ENCODE peak calls at places on chromosomes 4 and X, in four cellular contexts. M is CD8-positive, alpha-beta T cell; Q is fibroblast of mammary gland; E is HFF-Myc. F is an unnamed sample.

GRCh38 chrX:71533850-71534515 is 1.1 kb downstream of the OGT start:
- DNase-seq in E (no peak), Q (peak; percentile 46), M (peak; percentile 62), F (no peak)

GRCh38 chr4:108774809-108775530 is 12.1 kb upstream of the ETNPPL start:
- DNase-seq in Q (no peak), M (no peak), E (no peak), F (no peak)

GRCh38 chr4:145881991-145882390 is 56.6 kb downstream of the ZNF827 start:
- DNase-seq in Q (no peak), E (no peak), M (no peak), F (no peak)

GRCh38 chrX:153592966-153593688 is 5.8 kb downstream of the CCNQ start:
- DNase-seq in Q (no peak), E (no peak), M (no peak), F (no peak)

GRCh38 chr4:83191026-83191425 is 76.5 kb upstream of the PLAC8 start:
- DNase-seq in E (no peak), M (no peak), Q (no peak), F (no peak)

GRCh38 chr4:73759357-73759756 is 19.0 kb downstream of the CXCL8 start:
- DNase-seq in Q (peak; percentile 4), E (no peak), M (no peak), F (no peak)

GRCh38 chrX:150569155-150569477 is 695 bp downstream of the MTM1 start:
- DNase-seq in M (peak; percentile 41), Q (peak; percentile 44), E (no peak), F (no peak)

GRCh38 chrX:40005290-40006011 is 92.3 kb downstream of the BCOR start:
- DNase-seq in E (no peak), M (peak; percentile 10), Q (no peak), F (no peak)

GRCh38 chr4:87938746-87939145 is 36.8 kb upstream of the SPP1 start:
- DNase-seq in Q (no peak), M (no peak), E (no peak), F (no peak)

GRCh38 chrX:84248226-84248625 is 60.2 kb upstream of the RPS6KA6 start:
- DNase-seq in E (no peak), M (no peak), Q (peak; percentile 69), F (peak; percentile 2)

GRCh38 chr4:21012851-21013331 is 312.6 kb downstream of the PACRGL start:
- DNase-seq in Q (peak; percentile 6), E (no peak), M (no peak), F (no peak)

GRCh38 chr4:140427919-140428471 is 547 bp upstream of the CLGN start:
- DNase-seq in Q (no peak), M (no peak), E (no peak), F (no peak)

GRCh38 chr4:66355328-66355727 is 685.0 kb upstream of the EPHA5 start:
- DNase-seq in M (no peak), E (no peak), Q (no peak), F (no peak)

GRCh38 chrX:112641449-112641848 is 38.3 kb downstream of the LHFPL1 start:
- DNase-seq in M (no peak), Q (no peak), E (no peak), F (no peak)

GRCh38 chr4:53595204-53595603 is 3.9 kb upstream of the LNX1 start:
- DNase-seq in Q (no peak), M (no peak), E (no peak), F (no peak)

GRCh38 chrX:112945796-112946195 is 105.2 kb upstream of the AMOT start:
- DNase-seq in E (no peak), M (no peak), Q (no peak), F (no peak)

GRCh38 chr4:14669418-14669817 is 332.9 kb upstream of the CPEB2 start:
- DNase-seq in E (no peak), Q (no peak), M (no peak), F (no peak)

GRCh38 chr4:112321768-112322684 is 24.9 kb downstream of the ALPK1 start:
- DNase-seq in M (peak; percentile 76), E (peak; percentile 17), Q (peak; percentile 68), F (no peak)

GRCh38 chrX:290476-291166 is 9.4 kb downstream of the PLCXD1 start:
- DNase-seq in E (no peak), Q (no peak), M (no peak), F (no peak)

GRCh38 chrX:295136-295535 is 14.0 kb downstream of the PLCXD1 start:
- DNase-seq in E (no peak), Q (no peak), M (no peak), F (no peak)

GRCh38 chrX:288561-288991 is 7.4 kb downstream of the PLCXD1 start:
- DNase-seq in M (no peak), Q (no peak), E (no peak), F (no peak)

GRCh38 chrX:292900-293897 is 12.0 kb downstream of the PLCXD1 start:
- DNase-seq in M (no peak), E (no peak), Q (no peak), F (no peak)

GRCh38 chrX:291411-291901 is 10.3 kb downstream of the PLCXD1 start:
- DNase-seq in Q (no peak), M (no peak), E (no peak), F (no peak)
- TF ChIP-seq CTCF in Q (no peak), M (no peak), E (no peak), F (no peak)

GRCh38 chrX:66163849-66164401 is at the start of gene HEPH:
- DNase-seq in M (no peak), Q (peak; percentile 62), E (peak; percentile 4), F (peak; percentile 12)
- H3K4me3 ChIP-seq in M (no peak within 1 kb of the TSS), Q (peak within 1 kb of the TSS; percentile 45), E (peak within 1 kb of the TSS; percentile 36), F (peak within 1 kb of the TSS; percentile 58)

GRCh38 chr4:44674471-44674870 is 3.7 kb upstream of the GUF1 start:
- DNase-seq in E (no peak), Q (no peak), M (no peak), F (no peak)
- TF ChIP-seq CTCF in E (no peak), Q (peak; percentile 2), M (no peak), F (no peak)

DNA sequence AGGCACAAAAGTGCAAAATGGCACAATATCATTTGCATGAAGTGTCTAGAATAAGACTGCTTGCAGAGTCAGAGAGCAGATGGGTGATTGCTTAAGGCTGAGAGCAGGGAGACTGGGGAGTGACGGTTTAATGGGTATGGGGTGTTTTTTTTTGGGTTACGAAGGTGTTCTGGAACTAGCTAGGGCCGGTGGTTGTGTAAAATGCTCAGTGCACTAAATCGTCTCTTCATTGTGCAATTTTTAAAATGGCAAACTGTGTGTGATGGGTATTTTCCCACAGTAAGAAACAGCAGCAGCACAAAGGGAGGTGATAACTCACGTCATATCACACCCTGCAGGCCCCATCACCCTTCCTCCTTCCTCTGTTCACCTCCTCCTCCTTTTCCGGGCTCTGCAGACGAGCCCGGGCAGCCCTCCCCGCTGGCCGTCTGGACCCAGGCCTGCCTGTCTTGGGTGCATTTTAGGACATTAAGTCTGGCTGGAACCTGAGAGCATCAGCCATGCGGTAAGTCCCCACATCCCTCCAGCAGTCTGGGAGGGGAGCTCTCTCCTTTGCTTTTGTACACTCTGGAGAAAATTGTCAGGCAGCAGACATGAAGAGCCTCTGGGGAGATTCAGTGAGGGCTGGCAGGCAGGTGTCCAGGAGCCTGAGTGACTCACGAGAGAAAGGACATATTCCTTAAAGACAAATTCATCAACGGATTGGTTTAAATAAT is 42.7 kb downstream of the ASMT start:
- DNase-seq in E (no peak), M (peak; percentile 63), Q (peak; percentile 18), F (no peak)
- H3K4me3 ChIP-seq in E (peak overlapping the region; percentile 22), M (peak overlapping the region; percentile 46), Q (no peak overlapping the region), F (no peak overlapping the region)

DNA sequence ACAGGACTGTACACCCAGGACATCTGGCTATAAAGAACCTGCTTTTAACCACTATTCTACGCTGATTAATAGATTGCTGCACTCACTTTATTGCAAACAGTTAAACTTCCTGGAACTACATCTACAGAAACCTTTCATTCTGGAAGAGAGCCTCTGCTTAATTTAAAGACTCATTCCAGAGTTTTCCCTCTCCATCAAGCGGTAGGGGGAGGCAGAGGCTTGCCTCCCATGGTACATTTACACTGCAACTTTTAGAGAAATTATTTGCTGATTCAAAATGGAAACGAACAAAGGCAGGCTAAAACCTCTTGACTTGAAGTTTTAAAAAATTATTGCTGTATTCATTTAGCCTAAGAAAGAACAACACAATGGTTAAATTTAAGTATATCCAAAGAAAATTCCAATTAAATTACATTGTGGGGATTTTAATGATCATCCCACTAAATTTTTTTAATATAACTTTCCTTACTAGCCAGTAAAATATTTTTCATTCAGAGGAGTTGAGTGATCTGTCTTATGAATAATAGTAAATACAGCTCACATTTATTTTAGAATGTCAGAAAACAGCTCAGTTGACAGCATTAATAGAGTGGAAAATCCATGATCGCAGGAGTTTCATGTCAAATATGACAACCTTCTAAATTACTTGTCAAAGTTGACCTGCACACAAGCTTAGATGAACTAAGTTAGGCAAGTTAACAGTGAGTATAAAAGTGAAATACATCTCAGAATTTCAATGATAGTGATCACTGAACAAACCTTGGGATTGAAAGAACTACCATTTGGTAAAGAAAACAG is 46.3 kb upstream of the PCDH10 start:
- DNase-seq in Q (no peak), M (no peak), E (no peak), F (no peak)
- TF ChIP-seq CTCF in Q (no peak), M (no peak), E (no peak), F (no peak)

GRCh38 chr4:185005209-185005819 is 13.0 kb upstream of the HELT start:
- DNase-seq in Q (peak; percentile 77), E (peak; percentile 27), M (peak; percentile 76), F (no peak)
- H3K4me3 ChIP-seq in Q (peak overlapping the region; percentile 15), E (no peak overlapping the region), M (no peak overlapping the region), F (no peak overlapping the region)

GRCh38 chr4:116724249-116724648 is 361.1 kb downstream of the TRAM1L1 start:
- DNase-seq in Q (no peak), M (no peak), E (no peak), F (no peak)

DNA sequence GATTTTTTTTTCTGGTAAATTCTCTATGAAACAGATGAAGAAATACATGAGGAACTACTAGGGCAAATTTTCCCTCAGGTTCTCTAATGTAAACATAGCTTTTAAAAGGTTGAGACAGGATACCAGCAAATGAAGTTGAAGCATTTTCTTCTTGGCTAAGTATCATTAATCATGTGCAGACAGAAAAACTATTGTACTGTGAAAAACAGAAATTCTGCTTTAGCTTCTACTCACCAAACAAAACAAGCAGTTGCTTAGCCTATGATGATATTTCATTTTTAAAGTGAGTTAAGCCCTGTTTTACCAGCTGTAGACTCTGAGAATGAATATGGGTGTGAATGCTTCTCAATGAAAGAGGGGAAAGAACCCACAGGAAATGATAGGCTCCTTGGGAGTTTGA is 358.9 kb downstream of the TRAM1L1 start:
- DNase-seq in M (no peak), Q (no peak), E (no peak), F (no peak)
- TF ChIP-seq CTCF in M (no peak), Q (no peak), E (no peak), F (no peak)

F was measured in AG04449.